ENCODE peak calls at places on chromosomes 4 and X, in six cellular contexts. One of them, this sample, is unnamed.

GRCh38 chrX:68417651-68418050 is 15.6 kb downstream of the OPHN1 start:
- DNase-seq in AG09319: no peak
- DNase-seq in endodermal cell: no peak
- DNase-seq in mesendoderm: no peak
- DNase-seq in cardiac muscle cell: no peak
- DNase-seq in adipocyte: no peak
- DNase-seq in this sample: no peak

GRCh38 chr4:173367285-173367684 is 3.5 kb upstream of the SAP30 start:
- DNase-seq in AG09319: no peak
- DNase-seq in endodermal cell: no peak
- DNase-seq in mesendoderm: no peak
- DNase-seq in cardiac muscle cell: no peak
- DNase-seq in adipocyte: peak
- DNase-seq in this sample: no peak

GRCh38 chr4:15396157-15396800 is 31.6 kb upstream of the C1QTNF7 start:
- DNase-seq in AG09319: no peak
- DNase-seq in endodermal cell: peak
- DNase-seq in mesendoderm: peak
- DNase-seq in cardiac muscle cell: peak
- DNase-seq in adipocyte: peak
- DNase-seq in this sample: peak

GRCh38 chr4:20271954-20272353 is 20.2 kb downstream of the SLIT2 start:
- DNase-seq in AG09319: no peak
- DNase-seq in endodermal cell: no peak
- DNase-seq in mesendoderm: no peak
- DNase-seq in cardiac muscle cell: no peak
- DNase-seq in adipocyte: no peak
- DNase-seq in this sample: no peak

GRCh38 chr4:78644744-78645330 is 93.3 kb downstream of the ANXA3 start:
- DNase-seq in AG09319: peak
- DNase-seq in endodermal cell: peak
- DNase-seq in mesendoderm: peak
- DNase-seq in cardiac muscle cell: peak
- DNase-seq in adipocyte: peak
- DNase-seq in this sample: peak

GRCh38 chrX:16892504-16893362 is 22.6 kb upstream of the RBBP7 start:
- DNase-seq in AG09319: peak
- DNase-seq in endodermal cell: peak
- DNase-seq in mesendoderm: peak
- DNase-seq in cardiac muscle cell: peak
- DNase-seq in adipocyte: peak
- DNase-seq in this sample: peak

GRCh38 chr4:173057442-173057841 is 111.2 kb upstream of the GALNT7 start:
- DNase-seq in AG09319: no peak
- DNase-seq in endodermal cell: no peak
- DNase-seq in mesendoderm: no peak
- DNase-seq in cardiac muscle cell: no peak
- DNase-seq in adipocyte: peak
- DNase-seq in this sample: no peak

GRCh38 chr4:16714191-16714590 is 184.3 kb downstream of the LDB2 start:
- DNase-seq in AG09319: no peak
- DNase-seq in endodermal cell: no peak
- DNase-seq in mesendoderm: no peak
- DNase-seq in cardiac muscle cell: no peak
- DNase-seq in adipocyte: no peak
- DNase-seq in this sample: no peak

GRCh38 chrX:23503835-23504539 is 163.3 kb upstream of the PRDX4 start:
- DNase-seq in AG09319: no peak
- DNase-seq in endodermal cell: peak
- DNase-seq in mesendoderm: peak
- DNase-seq in cardiac muscle cell: peak
- DNase-seq in adipocyte: peak
- DNase-seq in this sample: peak

GRCh38 chr4:37685726-37686372 is 327 bp downstream of the RELL1 start:
- DNase-seq in AG09319: no peak
- DNase-seq in endodermal cell: no peak
- DNase-seq in mesendoderm: peak
- DNase-seq in cardiac muscle cell: peak
- DNase-seq in adipocyte: peak
- DNase-seq in this sample: peak

GRCh38 chr4:71293705-71294104 is 45.1 kb upstream of the SLC4A4 start:
- DNase-seq in AG09319: no peak
- DNase-seq in endodermal cell: no peak
- DNase-seq in mesendoderm: no peak
- DNase-seq in cardiac muscle cell: no peak
- DNase-seq in adipocyte: peak
- DNase-seq in this sample: no peak

GRCh38 chrX:65668362-65669310 is 1.2 kb downstream of the MSN start:
- DNase-seq in AG09319: peak
- DNase-seq in endodermal cell: peak
- DNase-seq in mesendoderm: peak
- DNase-seq in cardiac muscle cell: peak
- DNase-seq in adipocyte: peak
- DNase-seq in this sample: peak

GRCh38 chrX:56248492-56248891 is 16.3 kb downstream of the KLF8 start:
- DNase-seq in AG09319: peak
- DNase-seq in endodermal cell: peak
- DNase-seq in mesendoderm: peak
- DNase-seq in cardiac muscle cell: peak
- DNase-seq in adipocyte: peak
- DNase-seq in this sample: peak

GRCh38 chr4:40307627-40308497 is 27.3 kb upstream of the CHRNA9 start:
- DNase-seq in AG09319: no peak
- DNase-seq in endodermal cell: peak
- DNase-seq in mesendoderm: peak
- DNase-seq in cardiac muscle cell: no peak
- DNase-seq in adipocyte: no peak
- DNase-seq in this sample: peak

GRCh38 chrX:50081282-50081955 is 119.4 kb downstream of the AKAP4 start:
- DNase-seq in AG09319: no peak
- DNase-seq in endodermal cell: peak
- DNase-seq in mesendoderm: peak
- DNase-seq in cardiac muscle cell: peak
- DNase-seq in adipocyte: peak
- DNase-seq in this sample: peak

GRCh38 chr4:40665844-40666243 is 36.2 kb upstream of the RBM47 start:
- DNase-seq in AG09319: no peak
- DNase-seq in endodermal cell: no peak
- DNase-seq in mesendoderm: no peak
- DNase-seq in cardiac muscle cell: no peak
- DNase-seq in adipocyte: no peak
- DNase-seq in this sample: no peak

GRCh38 chr4:77022581-77023133 is 53.1 kb downstream of the CCNI start:
- DNase-seq in AG09319: no peak
- DNase-seq in endodermal cell: peak
- DNase-seq in mesendoderm: peak
- DNase-seq in cardiac muscle cell: peak
- DNase-seq in adipocyte: peak
- DNase-seq in this sample: peak

GRCh38 chr4:170675568-170676262 is 586.0 kb upstream of the AADAT start:
- DNase-seq in AG09319: no peak
- DNase-seq in endodermal cell: no peak
- DNase-seq in mesendoderm: peak
- DNase-seq in cardiac muscle cell: no peak
- DNase-seq in adipocyte: peak
- DNase-seq in this sample: no peak

GRCh38 chr4:2807571-2807970 is 14.7 kb downstream of the SH3BP2 start:
- DNase-seq in AG09319: no peak
- DNase-seq in endodermal cell: no peak
- DNase-seq in mesendoderm: no peak
- DNase-seq in cardiac muscle cell: no peak
- DNase-seq in adipocyte: no peak
- DNase-seq in this sample: no peak

GRCh38 chr4:118337954-118338353 is 14.8 kb downstream of the PRSS12 start:
- DNase-seq in AG09319: no peak
- DNase-seq in endodermal cell: no peak
- DNase-seq in mesendoderm: no peak
- DNase-seq in cardiac muscle cell: no peak
- DNase-seq in adipocyte: no peak
- DNase-seq in this sample: peak

GRCh38 chr4:107978716-107979451 is 10.8 kb upstream of the HADH start:
- DNase-seq in AG09319: no peak
- DNase-seq in endodermal cell: no peak
- DNase-seq in mesendoderm: no peak
- DNase-seq in cardiac muscle cell: no peak
- DNase-seq in adipocyte: no peak
- DNase-seq in this sample: no peak

GRCh38 chr4:3414421-3415279 is 27.1 kb upstream of the HGFAC start:
- DNase-seq in AG09319: no peak
- DNase-seq in endodermal cell: peak
- DNase-seq in mesendoderm: no peak
- DNase-seq in cardiac muscle cell: no peak
- DNase-seq in adipocyte: no peak
- DNase-seq in this sample: no peak

GRCh38 chr4:146513548-146513947 is 8.2 kb downstream of the SLC10A7 start:
- DNase-seq in AG09319: no peak
- DNase-seq in endodermal cell: no peak
- DNase-seq in mesendoderm: no peak
- DNase-seq in cardiac muscle cell: no peak
- DNase-seq in adipocyte: no peak
- DNase-seq in this sample: no peak

GRCh38 chr4:48778431-48779094 is 1.5 kb downstream of the FRYL start:
- DNase-seq in AG09319: no peak
- DNase-seq in endodermal cell: no peak
- DNase-seq in mesendoderm: no peak
- DNase-seq in cardiac muscle cell: peak
- DNase-seq in adipocyte: peak
- DNase-seq in this sample: no peak

GRCh38 chrX:17638731-17639130 is 98.6 kb upstream of the SCML1 start:
- DNase-seq in AG09319: no peak
- DNase-seq in endodermal cell: no peak
- DNase-seq in mesendoderm: no peak
- DNase-seq in cardiac muscle cell: no peak
- DNase-seq in adipocyte: no peak
- DNase-seq in this sample: no peak

GRCh38 chr4:168882650-168883233 is 127.3 kb downstream of the CBR4 start:
- DNase-seq in AG09319: no peak
- DNase-seq in endodermal cell: no peak
- DNase-seq in mesendoderm: peak
- DNase-seq in cardiac muscle cell: no peak
- DNase-seq in adipocyte: peak
- DNase-seq in this sample: no peak

GRCh38 chr4:106507440-106507839 is 138.9 kb upstream of the GIMD1 start:
- DNase-seq in AG09319: no peak
- DNase-seq in endodermal cell: no peak
- DNase-seq in mesendoderm: no peak
- DNase-seq in cardiac muscle cell: no peak
- DNase-seq in adipocyte: no peak
- DNase-seq in this sample: no peak

GRCh38 chr4:145481164-145481941 is at the start of gene SMAD1:
- DNase-seq in AG09319: peak
- DNase-seq in endodermal cell: peak
- DNase-seq in mesendoderm: peak
- DNase-seq in cardiac muscle cell: peak
- DNase-seq in adipocyte: peak
- DNase-seq in this sample: peak

GRCh38 chr4:114108869-114109268 is 129.4 kb upstream of the ARSJ start:
- DNase-seq in AG09319: no peak
- DNase-seq in endodermal cell: no peak
- DNase-seq in mesendoderm: peak
- DNase-seq in cardiac muscle cell: no peak
- DNase-seq in adipocyte: no peak
- DNase-seq in this sample: peak

GRCh38 chr4:33914386-33914785 is 2329.9 kb downstream of the ARAP2 start:
- DNase-seq in AG09319: no peak
- DNase-seq in endodermal cell: no peak
- DNase-seq in mesendoderm: peak
- DNase-seq in cardiac muscle cell: no peak
- DNase-seq in adipocyte: no peak
- DNase-seq in this sample: peak

GRCh38 chr4:10581022-10581421 is 103.5 kb downstream of the CLNK start:
- DNase-seq in AG09319: no peak
- DNase-seq in endodermal cell: no peak
- DNase-seq in mesendoderm: no peak
- DNase-seq in cardiac muscle cell: no peak
- DNase-seq in adipocyte: no peak
- DNase-seq in this sample: no peak

GRCh38 chrX:103329991-103330390 is at the start of gene TCEAL7:
- DNase-seq in AG09319: peak
- DNase-seq in endodermal cell: no peak
- DNase-seq in mesendoderm: peak
- DNase-seq in cardiac muscle cell: no peak
- DNase-seq in adipocyte: peak
- DNase-seq in this sample: peak

This sample was measured in GM23338.